ENCODE peak calls at places on chromosomes 3 and 15, in four cellular contexts. One of them, this sample, is unnamed. For H3K27me3, the result is how much of the 10 kb centered on the place peaks cover.

GRCh38 chr3:159911011-159911663 is 77.5 kb upstream of the IL12A start:
- DNase-seq in GM06990: peak
- DNase-seq in GM23338: no peak
- DNase-seq in bronchial epithelial cell: no peak
- DNase-seq in this sample: no peak

GRCh38 chr15:71529353-71529752 is 281.0 kb upstream of the NR2E3 start:
- DNase-seq in GM06990: no peak
- DNase-seq in GM23338: no peak
- DNase-seq in bronchial epithelial cell: no peak
- DNase-seq in this sample: no peak

GRCh38 chr3:170052398-170052797 is 14.6 kb downstream of the GPR160 start:
- DNase-seq in GM06990: no peak
- DNase-seq in GM23338: no peak
- DNase-seq in bronchial epithelial cell: no peak
- DNase-seq in this sample: no peak

GRCh38 chr3:16884084-16884747 is 539 bp upstream of the PLCL2 start:
- DNase-seq in GM06990: peak
- DNase-seq in GM23338: peak
- DNase-seq in bronchial epithelial cell: no peak
- DNase-seq in this sample: no peak

GRCh38 chr3:133945696-133946095 is 50.0 kb upstream of the RAB6B start:
- DNase-seq in GM06990: no peak
- DNase-seq in GM23338: no peak
- DNase-seq in bronchial epithelial cell: no peak
- DNase-seq in this sample: no peak

GRCh38 chr15:70035051-70035718 is 62.5 kb downstream of the TLE3 start:
- DNase-seq in GM06990: no peak
- DNase-seq in GM23338: no peak
- DNase-seq in bronchial epithelial cell: no peak
- DNase-seq in this sample: no peak

GRCh38 chr3:31541102-31541501 is 8.4 kb downstream of the STT3B start:
- DNase-seq in GM06990: no peak
- DNase-seq in GM23338: no peak
- DNase-seq in bronchial epithelial cell: peak
- DNase-seq in this sample: no peak

GRCh38 chr3:173066044-173066679 is 74.9 kb downstream of the SPATA16 start:
- DNase-seq in GM06990: no peak
- DNase-seq in GM23338: no peak
- DNase-seq in bronchial epithelial cell: peak
- DNase-seq in this sample: no peak

GRCh38 chr15:67548532-67548852 is 6.0 kb downstream of the MAP2K5 start:
- DNase-seq in GM06990: no peak
- DNase-seq in GM23338: no peak
- DNase-seq in bronchial epithelial cell: no peak
- DNase-seq in this sample: no peak

GRCh38 chr3:195761503-195762248 is 40.9 kb downstream of the MUC20 start:
- DNase-seq in GM06990: no peak
- DNase-seq in GM23338: no peak
- DNase-seq in bronchial epithelial cell: no peak
- DNase-seq in this sample: no peak

GRCh38 chr15:57662802-57663201 is 43.7 kb upstream of the POLR2M start:
- DNase-seq in GM06990: no peak
- DNase-seq in GM23338: no peak
- DNase-seq in bronchial epithelial cell: no peak
- DNase-seq in this sample: no peak

GRCh38 chr15:38564557-38565286 is at the start of gene RASGRP1:
- DNase-seq in GM06990: peak
- DNase-seq in GM23338: peak
- DNase-seq in bronchial epithelial cell: peak
- DNase-seq in this sample: no peak

GRCh38 chr3:132421832-132422231 is 4.5 kb downstream of the DNAJC13 start:
- DNase-seq in GM06990: no peak
- DNase-seq in GM23338: no peak
- DNase-seq in bronchial epithelial cell: no peak
- DNase-seq in this sample: peak

GRCh38 chr15:59223736-59224135 is 17.1 kb downstream of the LDHAL6B start:
- DNase-seq in GM06990: no peak
- DNase-seq in GM23338: no peak
- DNase-seq in bronchial epithelial cell: no peak
- DNase-seq in this sample: no peak

GRCh38 chr15:70197318-70197944 is 99.7 kb upstream of the TLE3 start:
- DNase-seq in GM06990: no peak
- DNase-seq in GM23338: no peak
- DNase-seq in bronchial epithelial cell: peak
- DNase-seq in this sample: no peak

GRCh38 chr3:122484985-122485384 is 29.8 kb downstream of the KPNA1 start:
- DNase-seq in GM06990: no peak
- DNase-seq in GM23338: no peak
- DNase-seq in bronchial epithelial cell: peak
- DNase-seq in this sample: no peak

GRCh38 chr15:88620995-88621772 is at the start of gene AEN:
- DNase-seq in GM06990: peak
- DNase-seq in GM23338: peak
- DNase-seq in bronchial epithelial cell: peak
- DNase-seq in this sample: peak

GRCh38 chr15:69595009-69595825 is 142.6 kb downstream of the RPLP1 start:
- DNase-seq in GM06990: no peak
- DNase-seq in GM23338: no peak
- DNase-seq in bronchial epithelial cell: no peak
- DNase-seq in this sample: no peak

GRCh38 chr3:64489361-64490044 is 198.3 kb downstream of the ADAMTS9 start:
- DNase-seq in GM06990: no peak
- DNase-seq in GM23338: peak
- DNase-seq in bronchial epithelial cell: peak
- DNase-seq in this sample: no peak

GRCh38 chr3:58005662-58006061 is 2.6 kb upstream of the FLNB start:
- DNase-seq in GM06990: no peak
- DNase-seq in GM23338: no peak
- DNase-seq in bronchial epithelial cell: peak
- DNase-seq in this sample: no peak

GRCh38 chr3:52314495-52314894 is 1.6 kb upstream of the DNAH1 start:
- DNase-seq in GM06990: no peak
- DNase-seq in GM23338: no peak
- DNase-seq in bronchial epithelial cell: no peak
- DNase-seq in this sample: no peak

GRCh38 chr3:149120051-149120972 is 9.1 kb upstream of the HPS3 start:
- DNase-seq in GM06990: peak
- DNase-seq in GM23338: peak
- DNase-seq in bronchial epithelial cell: peak
- DNase-seq in this sample: peak

GRCh38 chr3:43699864-43700263 is 9.1 kb downstream of the ABHD5 start:
- DNase-seq in GM06990: peak
- DNase-seq in GM23338: peak
- DNase-seq in bronchial epithelial cell: peak
- DNase-seq in this sample: no peak

GRCh38 chr3:54176106-54176505 is 53.8 kb downstream of the CACNA2D3 start:
- DNase-seq in GM06990: no peak
- DNase-seq in GM23338: no peak
- DNase-seq in bronchial epithelial cell: peak
- DNase-seq in this sample: no peak

DNA sequence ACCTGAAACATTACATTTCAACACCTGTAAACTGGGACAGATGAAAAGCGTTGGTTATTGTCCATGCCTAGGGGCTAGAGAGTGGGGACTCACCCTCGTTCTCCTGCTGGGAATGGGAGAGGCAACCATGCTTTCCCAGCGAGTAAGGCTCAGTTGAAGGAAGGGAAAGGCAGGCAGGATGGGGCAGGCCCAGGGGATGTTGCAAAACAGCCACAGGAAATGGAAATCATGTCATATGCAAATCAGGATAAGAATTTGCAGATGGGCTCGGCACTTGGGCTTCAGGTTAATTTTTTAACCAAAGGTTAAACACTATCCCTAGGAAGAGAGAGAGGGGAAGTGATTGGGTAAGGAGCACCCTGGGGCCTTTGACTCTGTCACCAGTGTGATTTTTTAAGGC is 14.5 kb upstream of the PLA2G4E start:
- DNase-seq in GM06990: no peak
- DNase-seq in GM23338: peak
- DNase-seq in bronchial epithelial cell: peak
- DNase-seq in this sample: no peak
- H3K27me3 ChIP-seq in GM06990: under half
- H3K27me3 ChIP-seq in GM23338: under half
- H3K27me3 ChIP-seq in bronchial epithelial cell: under half
- H3K27me3 ChIP-seq in this sample: under half

GRCh38 chr3:72282918-72283317 is 498.0 kb upstream of the PROK2 start:
- DNase-seq in GM06990: no peak
- DNase-seq in GM23338: no peak
- DNase-seq in bronchial epithelial cell: no peak
- DNase-seq in this sample: no peak
- H3K27me3 ChIP-seq in GM06990: under half
- H3K27me3 ChIP-seq in GM23338: under half
- H3K27me3 ChIP-seq in bronchial epithelial cell: under half
- H3K27me3 ChIP-seq in this sample: under half

GRCh38 chr15:52785672-52786406 is 4.3 kb downstream of the ONECUT1 start:
- DNase-seq in GM06990: no peak
- DNase-seq in GM23338: peak
- DNase-seq in bronchial epithelial cell: no peak
- DNase-seq in this sample: no peak

GRCh38 chr15:52783191-52783829 is 6.8 kb downstream of the ONECUT1 start:
- DNase-seq in GM06990: no peak
- DNase-seq in GM23338: peak
- DNase-seq in bronchial epithelial cell: no peak
- DNase-seq in this sample: no peak

GRCh38 chr15:52783929-52784798 is 6.0 kb downstream of the ONECUT1 start:
- DNase-seq in GM06990: peak
- DNase-seq in GM23338: peak
- DNase-seq in bronchial epithelial cell: no peak
- DNase-seq in this sample: no peak

GRCh38 chr15:52786436-52787122 is 3.6 kb downstream of the ONECUT1 start:
- DNase-seq in GM06990: no peak
- DNase-seq in GM23338: peak
- DNase-seq in bronchial epithelial cell: no peak
- DNase-seq in this sample: no peak

DNA sequence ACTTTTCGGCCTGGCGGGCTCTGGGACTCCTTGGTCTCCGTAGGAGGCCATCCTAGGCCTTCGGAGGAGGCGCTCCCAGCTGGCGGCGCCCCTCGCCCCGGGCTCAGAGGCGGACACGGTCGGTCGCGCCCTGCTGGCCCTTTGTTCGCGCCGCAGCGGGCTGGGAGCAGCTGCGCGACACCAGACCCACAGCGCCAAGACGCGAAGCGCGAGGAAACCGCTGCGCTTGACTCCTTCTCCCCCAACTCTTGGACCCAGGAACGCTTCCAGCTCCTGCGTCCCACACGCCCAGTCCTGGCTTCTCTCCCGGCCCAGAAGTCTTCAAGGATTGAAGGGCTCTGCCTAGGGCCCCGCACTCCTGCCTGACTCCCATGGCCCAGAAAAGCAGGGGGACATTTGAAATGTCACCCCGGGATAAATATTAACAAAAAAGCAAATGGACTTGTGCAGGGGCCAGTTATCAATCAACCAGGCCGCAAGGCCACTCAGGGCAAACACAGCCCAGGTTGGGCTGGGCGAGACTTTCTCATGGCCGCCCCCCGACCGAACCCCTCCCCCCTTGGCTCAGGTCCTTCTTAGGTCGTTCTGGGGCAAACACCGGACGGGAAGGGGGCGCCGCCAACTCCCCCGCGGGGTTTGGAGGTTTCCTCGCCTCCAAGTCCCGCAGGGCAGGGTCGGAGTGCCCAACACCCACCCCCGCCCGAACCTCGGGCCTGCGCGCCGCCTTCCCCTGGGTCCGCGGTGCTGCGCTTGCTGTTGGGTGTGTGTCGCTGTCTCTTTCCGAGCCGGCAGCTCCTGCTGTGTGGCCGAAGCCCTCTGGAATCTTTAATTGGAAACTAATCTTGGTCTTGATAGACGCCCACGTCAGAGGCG is 5.1 kb downstream of the ONECUT1 start:
- DNase-seq in GM06990: no peak
- DNase-seq in GM23338: peak
- DNase-seq in bronchial epithelial cell: no peak
- DNase-seq in this sample: no peak
- H3K27me3 ChIP-seq in GM06990: under half
- H3K27me3 ChIP-seq in GM23338: half or more
- H3K27me3 ChIP-seq in bronchial epithelial cell: half or more
- H3K27me3 ChIP-seq in this sample: half or more

DNA sequence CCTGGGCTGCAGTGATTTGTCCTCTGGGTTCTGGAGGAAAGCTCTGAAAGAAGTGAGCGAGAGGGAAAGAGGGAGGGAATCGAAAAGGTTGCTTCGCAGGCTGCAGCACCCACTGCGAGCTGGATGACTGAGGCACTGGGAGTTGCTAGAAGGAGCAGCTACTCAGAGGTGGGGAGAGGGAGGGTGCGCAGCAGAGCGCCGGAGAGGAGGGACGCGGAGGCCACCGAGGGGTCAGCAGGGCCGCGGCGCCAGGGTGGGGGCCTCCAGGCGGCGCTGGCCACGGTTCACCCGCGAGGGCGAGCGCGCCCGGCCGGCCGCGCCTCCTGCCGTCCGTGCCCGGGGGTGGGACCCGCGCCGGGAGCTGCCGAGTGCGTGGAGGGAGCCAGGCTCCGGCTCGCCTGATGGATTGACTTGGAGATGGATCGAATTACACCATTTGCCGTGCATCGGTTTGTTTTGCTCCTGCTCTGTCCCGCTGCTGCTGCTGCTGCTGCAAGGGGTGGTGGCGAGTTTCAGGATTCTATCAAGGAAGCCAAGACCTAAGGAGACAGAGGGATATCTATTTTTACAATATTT is at the start of gene SEMA6D:
- DNase-seq in GM06990: no peak
- DNase-seq in GM23338: peak
- DNase-seq in bronchial epithelial cell: peak
- DNase-seq in this sample: peak
- H3K27me3 ChIP-seq in GM06990: under half
- H3K27me3 ChIP-seq in GM23338: half or more
- H3K27me3 ChIP-seq in bronchial epithelial cell: under half
- H3K27me3 ChIP-seq in this sample: under half

DNA sequence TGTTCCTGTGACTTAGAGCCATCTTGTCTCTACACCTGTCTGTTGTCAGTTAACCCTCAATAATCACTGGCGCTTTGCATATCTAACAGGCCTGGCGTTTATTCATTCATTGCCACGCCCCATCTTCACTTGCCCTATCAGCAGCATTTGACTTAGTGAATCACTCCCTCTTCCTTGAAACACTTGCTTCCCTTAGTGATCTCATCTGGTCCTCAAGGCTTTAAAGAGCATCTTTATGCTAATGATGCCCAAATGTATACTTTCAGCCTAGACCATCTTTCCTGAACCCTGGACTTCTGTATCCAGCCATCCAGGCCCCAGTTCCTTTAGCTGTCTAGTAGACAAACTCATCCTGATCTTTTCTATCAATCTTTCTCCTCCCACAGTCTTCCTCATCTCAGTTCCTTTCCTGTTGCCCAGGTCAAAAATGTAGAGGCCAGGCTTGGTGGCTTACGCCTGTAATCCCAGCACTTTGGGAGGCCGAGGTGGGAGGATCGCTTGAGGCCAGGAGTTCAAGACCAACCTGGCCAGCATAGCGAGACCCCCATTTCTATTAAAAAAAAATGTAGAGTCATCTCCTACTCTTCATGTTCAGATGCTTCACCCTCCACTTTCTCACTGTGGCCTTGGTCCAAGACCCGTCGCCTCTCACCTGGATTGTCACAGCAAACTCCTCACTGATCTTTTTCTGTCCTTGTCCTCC is 1.4 kb upstream of the IGDCC4 start:
- DNase-seq in GM06990: no peak
- DNase-seq in GM23338: peak
- DNase-seq in bronchial epithelial cell: peak
- DNase-seq in this sample: no peak
- H3K27me3 ChIP-seq in GM06990: under half
- H3K27me3 ChIP-seq in GM23338: under half
- H3K27me3 ChIP-seq in bronchial epithelial cell: under half
- H3K27me3 ChIP-seq in this sample: under half

GRCh38 chr15:98581715-98582114 is 66.6 kb upstream of the IGF1R start:
- DNase-seq in GM06990: no peak
- DNase-seq in GM23338: peak
- DNase-seq in bronchial epithelial cell: peak
- DNase-seq in this sample: no peak
- H3K27me3 ChIP-seq in GM06990: under half
- H3K27me3 ChIP-seq in GM23338: under half
- H3K27me3 ChIP-seq in bronchial epithelial cell: under half
- H3K27me3 ChIP-seq in this sample: under half

This sample was measured in AG04450.